ENCODE peak calls at places on chromosomes 4 and X, in seven cellular contexts. M is NCI-H1105, N is naive B cell, I is heart right ventricle, X is GM19239, J is M059J, C is RWPE1. L is an unnamed sample.

GRCh38 chr4:22573198-22573597 is 57.3 kb upstream of the ADGRA3 start:
- DNase-seq in C (peak; percentile 6), X (no peak), N (no peak), J (peak; percentile 28), M (peak; percentile 27), I (peak; percentile 36), L (no peak)

GRCh38 chrX:42778096-42778495 is at the start of gene PPP1R2C:
- DNase-seq in X (no peak), N (no peak), M (no peak), J (no peak), I (no peak), C (no peak), L (no peak)

GRCh38 chr4:15455290-15455689 is 14.4 kb upstream of the CC2D2A start:
- DNase-seq in X (no peak), N (no peak), J (no peak), M (no peak), I (peak; percentile 16), C (no peak), L (no peak)

GRCh38 chrX:131704136-131704695 is 160.3 kb downstream of the OR13H1 start:
- DNase-seq in I (peak; percentile 4), C (no peak), X (no peak), M (no peak), J (peak; percentile 55), N (peak; percentile 83), L (peak; percentile 14)

GRCh38 chr4:138107023-138107422 is 135.1 kb downstream of the SLC7A11 start:
- DNase-seq in X (no peak), J (no peak), N (no peak), M (no peak), C (no peak), I (no peak), L (no peak)

GRCh38 chr4:2402053-2402452 is 16.4 kb downstream of the ZFYVE28 start:
- DNase-seq in I (peak; percentile 57), C (no peak), N (no peak), M (peak; percentile 59), J (peak; percentile 23), X (no peak), L (no peak)

GRCh38 chr4:4968161-4968757 is 51.0 kb downstream of the CYTL1 start:
- DNase-seq in X (no peak), M (no peak), J (no peak), C (no peak), N (no peak), I (no peak), L (no peak)

GRCh38 chrX:120769576-120770341 is 105.9 kb downstream of the CT47B1 start:
- DNase-seq in M (peak; percentile 28), C (peak; percentile 26), N (peak; percentile 25), X (no peak), I (peak; percentile 4), J (peak; percentile 94), L (peak; percentile 29)

GRCh38 chrX:2391869-2392606 is 108.7 kb downstream of the DHRSX start:
- DNase-seq in X (no peak), C (peak; percentile 88), I (no peak), N (no peak), J (peak; percentile 97), M (no peak), L (no peak)

GRCh38 chr4:183449193-183449888 is 4.9 kb downstream of the CDKN2AIP start:
- DNase-seq in X (no peak), M (no peak), N (no peak), J (peak; percentile 74), I (no peak), C (no peak), L (no peak)

GRCh38 chr4:73668806-73669205 is 48.6 kb upstream of the RASSF6 start:
- DNase-seq in I (no peak), N (no peak), C (no peak), X (no peak), M (peak; percentile 10), J (peak; percentile 72), L (no peak)

GRCh38 chr4:65336465-65336864 is 333.8 kb downstream of the EPHA5 start:
- DNase-seq in N (no peak), C (no peak), J (no peak), X (no peak), M (no peak), I (no peak), L (no peak)

GRCh38 chrX:63330681-63331080 is 20.5 kb downstream of the SPIN4 start:
- DNase-seq in C (peak; percentile 26), J (peak; percentile 5), N (no peak), M (no peak), I (no peak), X (no peak), L (no peak)

GRCh38 chr4:7632341-7632740 is 197.6 kb upstream of the PSAPL1 start:
- DNase-seq in C (no peak), I (no peak), J (no peak), X (no peak), N (no peak), M (no peak), L (no peak)

GRCh38 chr4:154467886-154468285 is 23.7 kb downstream of the DCHS2 start:
- DNase-seq in C (peak; percentile 71), N (no peak), M (no peak), J (peak; percentile 59), X (no peak), I (no peak), L (no peak)

GRCh38 chr4:77994194-77994721 is 62.9 kb upstream of the FRAS1 start:
- DNase-seq in N (no peak), C (peak; percentile 42), I (peak; percentile 11), X (peak; percentile 1), J (peak; percentile 29), M (no peak), L (peak; percentile 55)

GRCh38 chr4:76447326-76447954 is 12.4 kb downstream of the SHROOM3 start:
- DNase-seq in X (no peak), C (no peak), J (peak; percentile 58), N (no peak), M (no peak), I (no peak), L (no peak)

GRCh38 chrX:119698835-119699234 is 5.9 kb upstream of the SEPTIN6 start:
- DNase-seq in M (no peak), N (no peak), X (no peak), C (peak; percentile 48), I (no peak), J (peak; percentile 73), L (no peak)

GRCh38 chrX:149881081-149881711 is at the start of gene MAGEA8:
- DNase-seq in J (no peak), I (no peak), X (no peak), N (no peak), M (no peak), C (no peak), L (no peak)

GRCh38 chr4:123014038-123014437 is 91.6 kb upstream of the NUDT6 start:
- DNase-seq in X (no peak), N (no peak), M (no peak), J (no peak), I (no peak), C (no peak), L (no peak)

GRCh38 chr4:113339430-113339813 is 290.0 kb downstream of the ANK2 start:
- DNase-seq in M (no peak), N (no peak), C (no peak), I (no peak), X (no peak), J (no peak), L (no peak)

L was measured in Jurkat, Clone E6-1.